ENCODE peak calls at places on chromosome 11, in five cellular contexts. One of them, this sample, is unnamed.

GRCh38 chr11:554824-555499 is 5.6 kb downstream of the LMNTD2 start:
- DNase-seq in neuronal stem cell: peak; percentile 87
- DNase-seq in H9: peak; percentile 86
- DNase-seq in mesendoderm: peak; percentile 89
- DNase-seq in IMR-90: no peak
- DNase-seq in this sample: peak; percentile 30

GRCh38 chr11:19455731-19456130 is 215.0 kb upstream of the E2F8 start:
- DNase-seq in neuronal stem cell: no peak
- DNase-seq in H9: peak; percentile 46
- DNase-seq in IMR-90: peak; percentile 30
- DNase-seq in mesendoderm: no peak
- DNase-seq in this sample: no peak

GRCh38 chr11:34633990-34634725 is 13.3 kb downstream of the EHF start:
- DNase-seq in mesendoderm: no peak
- DNase-seq in neuronal stem cell: no peak
- DNase-seq in H9: no peak
- DNase-seq in IMR-90: peak; percentile 51
- DNase-seq in this sample: no peak

GRCh38 chr11:94762208-94762607 is 5.9 kb upstream of the AMOTL1 start:
- DNase-seq in H9: no peak
- DNase-seq in neuronal stem cell: no peak
- DNase-seq in IMR-90: no peak
- DNase-seq in mesendoderm: peak; percentile 61
- DNase-seq in this sample: no peak

GRCh38 chr11:72305077-72305476 is 61.1 kb upstream of the PHOX2A start:
- DNase-seq in IMR-90: no peak
- DNase-seq in neuronal stem cell: no peak
- DNase-seq in H9: no peak
- DNase-seq in mesendoderm: no peak
- DNase-seq in this sample: no peak

GRCh38 chr11:108486331-108486730 is 11.9 kb downstream of the POGLUT3 start:
- DNase-seq in H9: no peak
- DNase-seq in neuronal stem cell: no peak
- DNase-seq in mesendoderm: peak; percentile 53
- DNase-seq in IMR-90: no peak
- DNase-seq in this sample: no peak

GRCh38 chr11:68127791-68128681 is 6.8 kb upstream of the CHKA start:
- DNase-seq in neuronal stem cell: peak; percentile 78
- DNase-seq in H9: peak; percentile 98
- DNase-seq in mesendoderm: peak; percentile 99
- DNase-seq in IMR-90: peak; percentile 40
- DNase-seq in this sample: peak; percentile 83

GRCh38 chr11:118639899-118640298 is 32.5 kb downstream of the PHLDB1 start:
- DNase-seq in mesendoderm: no peak
- DNase-seq in H9: no peak
- DNase-seq in IMR-90: no peak
- DNase-seq in neuronal stem cell: no peak
- DNase-seq in this sample: no peak

GRCh38 chr11:14424096-14424495 is 65.1 kb upstream of the RRAS2 start:
- DNase-seq in mesendoderm: peak; percentile 49
- DNase-seq in H9: no peak
- DNase-seq in IMR-90: peak; percentile 80
- DNase-seq in neuronal stem cell: no peak
- DNase-seq in this sample: peak; percentile 80

GRCh38 chr11:128548655-128549255 is 38.6 kb downstream of the ETS1 start:
- DNase-seq in IMR-90: peak; percentile 32
- DNase-seq in mesendoderm: peak; percentile 56
- DNase-seq in neuronal stem cell: no peak
- DNase-seq in H9: no peak
- DNase-seq in this sample: peak; percentile 76

GRCh38 chr11:62556872-62557631 is 10.4 kb upstream of the AHNAK start:
- DNase-seq in H9: no peak
- DNase-seq in mesendoderm: peak; percentile 53
- DNase-seq in IMR-90: peak; percentile 11
- DNase-seq in neuronal stem cell: no peak
- DNase-seq in this sample: no peak

GRCh38 chr11:59266491-59266890 is 53.8 kb upstream of the MPEG1 start:
- DNase-seq in mesendoderm: no peak
- DNase-seq in neuronal stem cell: no peak
- DNase-seq in H9: no peak
- DNase-seq in IMR-90: no peak
- DNase-seq in this sample: no peak

GRCh38 chr11:20097319-20098221 is 62.7 kb downstream of the DBX1 start:
- DNase-seq in H9: no peak
- DNase-seq in IMR-90: peak; percentile 93
- DNase-seq in neuronal stem cell: no peak
- DNase-seq in mesendoderm: no peak
- DNase-seq in this sample: peak; percentile 63

GRCh38 chr11:68658097-68658496 is 26.2 kb upstream of the GAL start:
- DNase-seq in H9: no peak
- DNase-seq in IMR-90: no peak
- DNase-seq in mesendoderm: no peak
- DNase-seq in neuronal stem cell: no peak
- DNase-seq in this sample: no peak

GRCh38 chr11:44223261-44223660 is 86.7 kb downstream of the ALX4 start:
- DNase-seq in H9: no peak
- DNase-seq in mesendoderm: no peak
- DNase-seq in neuronal stem cell: no peak
- DNase-seq in IMR-90: peak; percentile 67
- DNase-seq in this sample: peak; percentile 17

GRCh38 chr11:34773826-34774225 is 142.4 kb downstream of the APIP start:
- DNase-seq in H9: no peak
- DNase-seq in neuronal stem cell: no peak
- DNase-seq in IMR-90: peak; percentile 23
- DNase-seq in mesendoderm: no peak
- DNase-seq in this sample: no peak

GRCh38 chr11:118744001-118744400 is 47.0 kb downstream of the DDX6 start:
- DNase-seq in H9: no peak
- DNase-seq in IMR-90: no peak
- DNase-seq in mesendoderm: no peak
- DNase-seq in neuronal stem cell: no peak
- DNase-seq in this sample: no peak

GRCh38 chr11:35144103-35144741 is 5.3 kb downstream of the CD44 start:
- DNase-seq in neuronal stem cell: no peak
- DNase-seq in H9: no peak
- DNase-seq in IMR-90: peak; percentile 84
- DNase-seq in mesendoderm: no peak
- DNase-seq in this sample: peak; percentile 74

GRCh38 chr11:6629892-6630631 is 10.8 kb upstream of the TPP1 start:
- DNase-seq in mesendoderm: peak; percentile 55
- DNase-seq in IMR-90: no peak
- DNase-seq in neuronal stem cell: peak; percentile 55
- DNase-seq in H9: peak; percentile 68
- DNase-seq in this sample: no peak

GRCh38 chr11:61888043-61888442 is 3.3 kb downstream of the FADS3 start:
- DNase-seq in H9: no peak
- DNase-seq in mesendoderm: peak; percentile 57
- DNase-seq in neuronal stem cell: no peak
- DNase-seq in IMR-90: peak; percentile 90
- DNase-seq in this sample: peak; percentile 90

GRCh38 chr11:34111722-34112270 is 6.4 kb downstream of the NAT10 start:
- DNase-seq in H9: no peak
- DNase-seq in neuronal stem cell: no peak
- DNase-seq in IMR-90: no peak
- DNase-seq in mesendoderm: no peak
- DNase-seq in this sample: no peak

GRCh38 chr11:73281796-73282660 is 9.9 kb downstream of the P2RY6 start:
- DNase-seq in H9: no peak
- DNase-seq in IMR-90: no peak
- DNase-seq in mesendoderm: no peak
- DNase-seq in neuronal stem cell: no peak
- DNase-seq in this sample: no peak

GRCh38 chr11:34680918-34681554 is 60.1 kb downstream of the EHF start:
- DNase-seq in mesendoderm: peak; percentile 61
- DNase-seq in neuronal stem cell: no peak
- DNase-seq in IMR-90: peak; percentile 78
- DNase-seq in H9: no peak
- DNase-seq in this sample: peak; percentile 84

GRCh38 chr11:72091292-72091691 is 10.6 kb downstream of the LRRC51 start:
- DNase-seq in neuronal stem cell: peak; percentile 59
- DNase-seq in mesendoderm: peak; percentile 90
- DNase-seq in H9: peak; percentile 85
- DNase-seq in IMR-90: peak; percentile 54
- DNase-seq in this sample: peak; percentile 72

GRCh38 chr11:114091791-114092397 is 32.4 kb downstream of the ZBTB16 start:
- DNase-seq in H9: no peak
- DNase-seq in IMR-90: no peak
- DNase-seq in neuronal stem cell: peak; percentile 86
- DNase-seq in mesendoderm: no peak
- DNase-seq in this sample: peak; percentile 40

GRCh38 chr11:8772571-8772970 is 90.0 kb downstream of the RPL27A start:
- DNase-seq in H9: no peak
- DNase-seq in neuronal stem cell: no peak
- DNase-seq in IMR-90: no peak
- DNase-seq in mesendoderm: no peak
- DNase-seq in this sample: no peak

GRCh38 chr11:60485987-60486386 is 6.6 kb upstream of the MS4A12 start:
- DNase-seq in H9: peak; percentile 74
- DNase-seq in IMR-90: no peak
- DNase-seq in mesendoderm: peak; percentile 78
- DNase-seq in neuronal stem cell: peak; percentile 9
- DNase-seq in this sample: peak; percentile 3

GRCh38 chr11:10314199-10315072 is 9.6 kb downstream of the ADM start:
- DNase-seq in H9: peak; percentile 34
- DNase-seq in mesendoderm: peak; percentile 60
- DNase-seq in neuronal stem cell: no peak
- DNase-seq in IMR-90: peak; percentile 71
- DNase-seq in this sample: peak; percentile 78

GRCh38 chr11:3807856-3808845 is at the start of gene PGAP2:
- DNase-seq in neuronal stem cell: peak; percentile 64
- DNase-seq in H9: peak; percentile 89
- DNase-seq in mesendoderm: peak; percentile 92
- DNase-seq in IMR-90: peak; percentile 35
- DNase-seq in this sample: peak; percentile 67

GRCh38 chr11:21561589-21561988 is 631.3 kb upstream of the ANO5 start:
- DNase-seq in IMR-90: no peak
- DNase-seq in neuronal stem cell: no peak
- DNase-seq in mesendoderm: no peak
- DNase-seq in H9: no peak
- DNase-seq in this sample: no peak

GRCh38 chr11:117313103-117313502 is 3.0 kb downstream of the BACE1 start:
- DNase-seq in neuronal stem cell: no peak
- DNase-seq in H9: no peak
- DNase-seq in IMR-90: no peak
- DNase-seq in mesendoderm: no peak
- DNase-seq in this sample: no peak

GRCh38 chr11:110298298-110298765 is 1.9 kb upstream of the RDX start:
- DNase-seq in neuronal stem cell: no peak
- DNase-seq in mesendoderm: peak; percentile 62
- DNase-seq in H9: no peak
- DNase-seq in IMR-90: no peak
- DNase-seq in this sample: no peak

GRCh38 chr11:115787302-115787701 is 283.1 kb upstream of the CADM1 start:
- DNase-seq in neuronal stem cell: no peak
- DNase-seq in IMR-90: no peak
- DNase-seq in mesendoderm: no peak
- DNase-seq in H9: no peak
- DNase-seq in this sample: no peak

GRCh38 chr11:87254582-87254981 is 216.8 kb downstream of the TMEM135 start:
- DNase-seq in H9: no peak
- DNase-seq in neuronal stem cell: no peak
- DNase-seq in mesendoderm: no peak
- DNase-seq in IMR-90: no peak
- DNase-seq in this sample: no peak

GRCh38 chr11:94845622-94846021 is 77.5 kb downstream of the AMOTL1 start:
- DNase-seq in IMR-90: peak; percentile 89
- DNase-seq in H9: no peak
- DNase-seq in neuronal stem cell: no peak
- DNase-seq in mesendoderm: no peak
- DNase-seq in this sample: peak; percentile 40

GRCh38 chr11:128448981-128449713 is 138.2 kb downstream of the ETS1 start:
- DNase-seq in H9: no peak
- DNase-seq in mesendoderm: no peak
- DNase-seq in neuronal stem cell: no peak
- DNase-seq in IMR-90: no peak
- DNase-seq in this sample: no peak

GRCh38 chr11:124886476-124886875 is 11.2 kb downstream of the ROBO4 start:
- DNase-seq in neuronal stem cell: no peak
- DNase-seq in H9: peak; percentile 22
- DNase-seq in IMR-90: no peak
- DNase-seq in mesendoderm: no peak
- DNase-seq in this sample: no peak
- H4K8ac ChIP-seq in neuronal stem cell: no peak overlapping the region
- H4K8ac ChIP-seq in H9: no peak overlapping the region
- H4K8ac ChIP-seq in IMR-90: no peak overlapping the region
- H4K8ac ChIP-seq in mesendoderm: no peak overlapping the region
- H4K8ac ChIP-seq in this sample: no peak overlapping the region

GRCh38 chr11:65383778-65384177 is 1.3 kb upstream of the SLC25A45 start:
- DNase-seq in neuronal stem cell: no peak
- DNase-seq in H9: no peak
- DNase-seq in IMR-90: no peak
- DNase-seq in mesendoderm: no peak
- DNase-seq in this sample: peak; percentile 51
- H3K27ac ChIP-seq in neuronal stem cell: no peak overlapping the region
- H3K27ac ChIP-seq in H9: no peak overlapping the region
- H3K27ac ChIP-seq in IMR-90: peak overlapping the region; percentile 51
- H3K27ac ChIP-seq in mesendoderm: no peak overlapping the region
- H3K27ac ChIP-seq in this sample: peak overlapping the region; percentile 9

DNA sequence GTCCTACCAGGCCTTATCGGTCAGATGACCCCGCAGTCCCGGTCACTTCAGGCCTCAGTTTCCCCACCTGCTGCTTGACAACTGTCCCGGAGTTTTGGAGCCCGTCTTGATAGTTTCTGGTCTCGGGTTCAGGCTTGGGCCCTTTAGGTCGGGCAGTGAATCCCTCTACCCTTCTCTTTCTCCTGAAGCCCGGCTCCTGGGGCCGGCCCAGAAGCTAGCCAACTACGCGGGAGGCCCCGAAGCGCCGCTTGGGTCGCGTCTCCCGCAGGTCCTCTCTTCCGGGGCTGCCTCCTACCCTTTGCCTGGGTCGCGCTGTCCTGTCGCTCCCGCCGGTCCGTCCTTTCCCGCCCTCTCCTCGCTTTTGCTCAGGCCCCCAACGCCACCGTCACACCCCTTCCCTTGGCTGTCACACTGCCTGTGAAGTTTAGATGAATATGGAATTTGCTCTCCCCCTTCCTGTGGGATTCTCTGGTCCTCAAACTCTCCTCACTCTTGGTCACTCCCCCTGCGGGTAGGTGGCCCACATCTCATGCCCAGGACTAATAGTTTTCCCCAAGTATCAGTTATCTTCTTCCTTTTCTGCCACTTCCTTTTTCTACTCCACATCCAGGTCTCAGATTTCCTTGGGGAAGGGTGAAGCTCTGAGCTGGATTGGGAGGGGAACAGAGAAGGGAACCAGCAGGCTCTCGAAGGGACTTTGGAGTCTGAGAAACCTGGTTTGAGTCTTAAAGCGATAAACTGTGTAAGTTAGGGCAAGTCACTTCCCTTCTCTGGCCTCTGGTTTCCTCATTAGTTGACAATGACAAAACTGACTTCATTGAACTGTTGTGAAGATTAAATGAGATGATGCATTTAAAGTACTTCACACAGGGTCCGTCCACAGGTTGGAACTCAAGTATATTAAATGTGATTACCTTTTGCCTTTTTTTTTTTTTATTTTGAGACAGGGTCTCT is 791 bp downstream of the RAB1B start:
- DNase-seq in H9: peak; percentile 65
- DNase-seq in neuronal stem cell: no peak
- DNase-seq in IMR-90: peak; percentile 48
- DNase-seq in mesendoderm: peak; percentile 90
- DNase-seq in this sample: peak; percentile 75
- H3K4ac ChIP-seq in H9: no peak overlapping the region
- H3K4ac ChIP-seq in neuronal stem cell: peak overlapping the region; percentile 94
- H3K4ac ChIP-seq in IMR-90: peak overlapping the region; percentile 92
- H3K4ac ChIP-seq in mesendoderm: peak overlapping the region; percentile 87
- H3K4ac ChIP-seq in this sample: peak overlapping the region; percentile 91

GRCh38 chr11:102194257-102194656 is 84.0 kb downstream of the YAP1 start:
- DNase-seq in IMR-90: no peak
- DNase-seq in mesendoderm: no peak
- DNase-seq in neuronal stem cell: no peak
- DNase-seq in H9: no peak
- DNase-seq in this sample: no peak
- H4K8ac ChIP-seq in IMR-90: no peak overlapping the region
- H4K8ac ChIP-seq in mesendoderm: no peak overlapping the region
- H4K8ac ChIP-seq in neuronal stem cell: no peak overlapping the region
- H4K8ac ChIP-seq in H9: no peak overlapping the region
- H4K8ac ChIP-seq in this sample: no peak overlapping the region